ENCODE peak calls at places on chromosomes 6 and 20, in six cellular contexts. One of them, this sample, is unnamed.

GRCh38 chr6:32075781-32076494 is 33.2 kb downstream of the TNXB start:
- DNase-seq in PC-3: peak
- DNase-seq in HCT116: no peak
- DNase-seq in GM23248: peak
- DNase-seq in neural progenitor cell: no peak
- DNase-seq in SK-N-SH: no peak
- DNase-seq in this sample: no peak

GRCh38 chr6:138538390-138539031 is 39.2 kb upstream of the NHSL1 start:
- DNase-seq in PC-3: no peak
- DNase-seq in HCT116: no peak
- DNase-seq in GM23248: peak
- DNase-seq in neural progenitor cell: no peak
- DNase-seq in SK-N-SH: no peak
- DNase-seq in this sample: no peak

GRCh38 chr6:105900120-105900937 is 185.8 kb upstream of the PRDM1 start:
- DNase-seq in PC-3: no peak
- DNase-seq in HCT116: no peak
- DNase-seq in GM23248: peak
- DNase-seq in neural progenitor cell: no peak
- DNase-seq in SK-N-SH: no peak
- DNase-seq in this sample: no peak

GRCh38 chr6:9621276-9621675 is 793.6 kb downstream of the TFAP2A start:
- DNase-seq in PC-3: no peak
- DNase-seq in HCT116: no peak
- DNase-seq in GM23248: peak
- DNase-seq in neural progenitor cell: no peak
- DNase-seq in SK-N-SH: no peak
- DNase-seq in this sample: no peak

GRCh38 chr6:444653-445275 is 53.2 kb downstream of the IRF4 start:
- DNase-seq in PC-3: no peak
- DNase-seq in HCT116: no peak
- DNase-seq in GM23248: peak
- DNase-seq in neural progenitor cell: no peak
- DNase-seq in SK-N-SH: no peak
- DNase-seq in this sample: no peak

GRCh38 chr20:64168381-64169088 is 4.3 kb downstream of the MYT1 start:
- DNase-seq in PC-3: no peak
- DNase-seq in HCT116: no peak
- DNase-seq in GM23248: no peak
- DNase-seq in neural progenitor cell: no peak
- DNase-seq in SK-N-SH: peak
- DNase-seq in this sample: no peak

GRCh38 chr6:154471609-154472362 is 38.7 kb downstream of the CNKSR3 start:
- DNase-seq in PC-3: no peak
- DNase-seq in HCT116: no peak
- DNase-seq in GM23248: no peak
- DNase-seq in neural progenitor cell: no peak
- DNase-seq in SK-N-SH: no peak
- DNase-seq in this sample: no peak

GRCh38 chr6:148183776-148184175 is 158.9 kb upstream of the SASH1 start:
- DNase-seq in PC-3: no peak
- DNase-seq in HCT116: no peak
- DNase-seq in GM23248: no peak
- DNase-seq in neural progenitor cell: no peak
- DNase-seq in SK-N-SH: no peak
- DNase-seq in this sample: no peak

GRCh38 chr6:53932502-53932901 is 137.7 kb downstream of the LRRC1 start:
- DNase-seq in PC-3: no peak
- DNase-seq in HCT116: no peak
- DNase-seq in GM23248: no peak
- DNase-seq in neural progenitor cell: no peak
- DNase-seq in SK-N-SH: no peak
- DNase-seq in this sample: no peak

GRCh38 chr6:43274916-43275597 is 23.0 kb upstream of the SLC22A7 start:
- DNase-seq in PC-3: no peak
- DNase-seq in HCT116: no peak
- DNase-seq in GM23248: peak
- DNase-seq in neural progenitor cell: peak
- DNase-seq in SK-N-SH: peak
- DNase-seq in this sample: no peak

GRCh38 chr20:41992481-41992880 is 374.3 kb upstream of the CHD6 start:
- DNase-seq in PC-3: no peak
- DNase-seq in HCT116: no peak
- DNase-seq in GM23248: no peak
- DNase-seq in neural progenitor cell: no peak
- DNase-seq in SK-N-SH: no peak
- DNase-seq in this sample: no peak

GRCh38 chr6:3762852-3763251 is 11.3 kb upstream of the PXDC1 start:
- DNase-seq in PC-3: no peak
- DNase-seq in HCT116: no peak
- DNase-seq in GM23248: no peak
- DNase-seq in neural progenitor cell: no peak
- DNase-seq in SK-N-SH: no peak
- DNase-seq in this sample: no peak

GRCh38 chr6:49662877-49663231 is 26.2 kb upstream of the RHAG start:
- DNase-seq in PC-3: peak
- DNase-seq in HCT116: no peak
- DNase-seq in GM23248: no peak
- DNase-seq in neural progenitor cell: no peak
- DNase-seq in SK-N-SH: no peak
- DNase-seq in this sample: no peak

GRCh38 chr6:151914475-151914874 is 107.0 kb downstream of the ESR1 start:
- DNase-seq in PC-3: peak
- DNase-seq in HCT116: no peak
- DNase-seq in GM23248: peak
- DNase-seq in neural progenitor cell: no peak
- DNase-seq in SK-N-SH: no peak
- DNase-seq in this sample: no peak

GRCh38 chr6:31525932-31526591 is 2.7 kb upstream of the MCCD1 start:
- DNase-seq in PC-3: peak
- DNase-seq in HCT116: no peak
- DNase-seq in GM23248: peak
- DNase-seq in neural progenitor cell: no peak
- DNase-seq in SK-N-SH: no peak
- DNase-seq in this sample: no peak

GRCh38 chr20:63929071-63929470 is 27.1 kb downstream of the UCKL1 start:
- DNase-seq in PC-3: no peak
- DNase-seq in HCT116: no peak
- DNase-seq in GM23248: no peak
- DNase-seq in neural progenitor cell: no peak
- DNase-seq in SK-N-SH: no peak
- DNase-seq in this sample: no peak

GRCh38 chr6:127966616-127967015 is 65.8 kb upstream of the THEMIS start:
- DNase-seq in PC-3: no peak
- DNase-seq in HCT116: no peak
- DNase-seq in GM23248: no peak
- DNase-seq in neural progenitor cell: no peak
- DNase-seq in SK-N-SH: no peak
- DNase-seq in this sample: no peak

GRCh38 chr20:19692685-19693119 is 65.4 kb upstream of the RIN2 start:
- DNase-seq in PC-3: peak
- DNase-seq in HCT116: peak
- DNase-seq in GM23248: peak
- DNase-seq in neural progenitor cell: peak
- DNase-seq in SK-N-SH: peak
- DNase-seq in this sample: peak

GRCh38 chr20:23725102-23725501 is 25.6 kb downstream of the CST1 start:
- DNase-seq in PC-3: no peak
- DNase-seq in HCT116: no peak
- DNase-seq in GM23248: no peak
- DNase-seq in neural progenitor cell: no peak
- DNase-seq in SK-N-SH: no peak
- DNase-seq in this sample: no peak

GRCh38 chr6:18564775-18565174 is 177.6 kb downstream of the RNF144B start:
- DNase-seq in PC-3: no peak
- DNase-seq in HCT116: no peak
- DNase-seq in GM23248: no peak
- DNase-seq in neural progenitor cell: no peak
- DNase-seq in SK-N-SH: no peak
- DNase-seq in this sample: no peak

GRCh38 chr6:75934643-75935472 is 137.6 kb downstream of the IMPG1 start:
- DNase-seq in PC-3: peak
- DNase-seq in HCT116: peak
- DNase-seq in GM23248: peak
- DNase-seq in neural progenitor cell: peak
- DNase-seq in SK-N-SH: peak
- DNase-seq in this sample: peak

GRCh38 chr6:85574932-85575598 is 18.6 kb downstream of the SNX14 start:
- DNase-seq in PC-3: peak
- DNase-seq in HCT116: no peak
- DNase-seq in GM23248: peak
- DNase-seq in neural progenitor cell: no peak
- DNase-seq in SK-N-SH: no peak
- DNase-seq in this sample: no peak

GRCh38 chr6:75488026-75488425 is 5.6 kb downstream of the FILIP1 start:
- DNase-seq in PC-3: no peak
- DNase-seq in HCT116: no peak
- DNase-seq in GM23248: peak
- DNase-seq in neural progenitor cell: no peak
- DNase-seq in SK-N-SH: no peak
- DNase-seq in this sample: no peak

GRCh38 chr20:8404912-8405635 is 273.0 kb downstream of the PLCB1 start:
- DNase-seq in PC-3: no peak
- DNase-seq in HCT116: no peak
- DNase-seq in GM23248: no peak
- DNase-seq in neural progenitor cell: no peak
- DNase-seq in SK-N-SH: no peak
- DNase-seq in this sample: no peak

GRCh38 chr6:37205189-37205996 is 35.4 kb downstream of the PIM1 start:
- DNase-seq in PC-3: no peak
- DNase-seq in HCT116: no peak
- DNase-seq in GM23248: no peak
- DNase-seq in neural progenitor cell: no peak
- DNase-seq in SK-N-SH: no peak
- DNase-seq in this sample: no peak

GRCh38 chr20:63274381-63275228 is 2.0 kb downstream of the ARFGAP1 start:
- DNase-seq in PC-3: no peak
- DNase-seq in HCT116: no peak
- DNase-seq in GM23248: peak
- DNase-seq in neural progenitor cell: no peak
- DNase-seq in SK-N-SH: no peak
- DNase-seq in this sample: no peak

GRCh38 chr6:13776602-13777001 is 37.8 kb downstream of the MCUR1 start:
- DNase-seq in PC-3: no peak
- DNase-seq in HCT116: no peak
- DNase-seq in GM23248: no peak
- DNase-seq in neural progenitor cell: no peak
- DNase-seq in SK-N-SH: no peak
- DNase-seq in this sample: no peak

GRCh38 chr20:47011984-47012383 is 117.3 kb downstream of the EYA2 start:
- DNase-seq in PC-3: no peak
- DNase-seq in HCT116: no peak
- DNase-seq in GM23248: no peak
- DNase-seq in neural progenitor cell: no peak
- DNase-seq in SK-N-SH: no peak
- DNase-seq in this sample: no peak

GRCh38 chr20:50996901-50997830 is 25.7 kb downstream of the KCNG1 start:
- DNase-seq in PC-3: peak
- DNase-seq in HCT116: no peak
- DNase-seq in GM23248: peak
- DNase-seq in neural progenitor cell: no peak
- DNase-seq in SK-N-SH: no peak
- DNase-seq in this sample: no peak

GRCh38 chr6:38771111-38771694 is 56.1 kb downstream of the DNAH8 start:
- DNase-seq in PC-3: no peak
- DNase-seq in HCT116: no peak
- DNase-seq in GM23248: peak
- DNase-seq in neural progenitor cell: no peak
- DNase-seq in SK-N-SH: no peak
- DNase-seq in this sample: no peak

GRCh38 chr6:12769556-12770255 is 53.1 kb downstream of the PHACTR1 start:
- DNase-seq in PC-3: no peak
- DNase-seq in HCT116: no peak
- DNase-seq in GM23248: peak
- DNase-seq in neural progenitor cell: peak
- DNase-seq in SK-N-SH: no peak
- DNase-seq in this sample: no peak

GRCh38 chr6:28876702-28877101 is 47.1 kb downstream of the TRIM27 start:
- DNase-seq in PC-3: no peak
- DNase-seq in HCT116: no peak
- DNase-seq in GM23248: no peak
- DNase-seq in neural progenitor cell: no peak
- DNase-seq in SK-N-SH: no peak
- DNase-seq in this sample: peak

GRCh38 chr6:48144024-48144423 is 33.0 kb upstream of the PTCHD4 start:
- DNase-seq in PC-3: no peak
- DNase-seq in HCT116: no peak
- DNase-seq in GM23248: no peak
- DNase-seq in neural progenitor cell: no peak
- DNase-seq in SK-N-SH: no peak
- DNase-seq in this sample: no peak

GRCh38 chr6:5260661-5261544 is at the start of the genes FARS2 and LYRM4:
- DNase-seq in PC-3: peak
- DNase-seq in HCT116: peak
- DNase-seq in GM23248: peak
- DNase-seq in neural progenitor cell: peak
- DNase-seq in SK-N-SH: peak
- DNase-seq in this sample: peak
- TF ChIP-seq EZH2phosphoT487 in PC-3: no peak
- TF ChIP-seq EZH2phosphoT487 in HCT116: no peak
- TF ChIP-seq EZH2phosphoT487 in GM23248: no peak
- TF ChIP-seq EZH2phosphoT487 in neural progenitor cell: no peak
- TF ChIP-seq EZH2phosphoT487 in SK-N-SH: no peak
- TF ChIP-seq EZH2phosphoT487 in this sample: no peak

GRCh38 chr20:32470940-32471339 is 112.8 kb downstream of the ASXL1 start:
- DNase-seq in PC-3: no peak
- DNase-seq in HCT116: no peak
- DNase-seq in GM23248: no peak
- DNase-seq in neural progenitor cell: no peak
- DNase-seq in SK-N-SH: no peak
- DNase-seq in this sample: no peak
- H3K27ac ChIP-seq in PC-3: no peak
- H3K27ac ChIP-seq in HCT116: no peak
- H3K27ac ChIP-seq in GM23248: no peak
- H3K27ac ChIP-seq in neural progenitor cell: no peak
- H3K27ac ChIP-seq in SK-N-SH: peak
- H3K27ac ChIP-seq in this sample: no peak

DNA sequence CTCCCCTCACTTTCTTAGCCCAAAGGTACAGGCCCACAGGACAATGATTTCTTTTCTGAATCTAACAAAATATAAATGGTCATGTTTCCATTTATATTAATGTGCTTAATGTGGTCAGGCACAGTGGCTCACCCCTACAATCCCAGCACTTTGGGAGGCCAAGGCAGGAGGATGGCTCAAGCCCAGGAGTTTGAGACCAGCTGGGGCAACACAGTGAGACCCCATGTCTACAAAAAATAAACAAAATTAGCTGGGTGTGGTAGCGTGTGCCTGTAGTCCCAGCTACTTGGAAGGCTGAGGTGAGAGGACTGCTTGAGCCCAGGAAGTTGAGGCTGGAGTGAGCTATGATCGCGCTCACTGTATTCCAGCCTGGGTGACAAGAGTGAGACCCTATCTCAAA is 77.2 kb upstream of the TULP1 start:
- DNase-seq in PC-3: no peak
- DNase-seq in HCT116: no peak
- DNase-seq in GM23248: no peak
- DNase-seq in neural progenitor cell: no peak
- DNase-seq in SK-N-SH: no peak
- DNase-seq in this sample: no peak
- H3K9ac ChIP-seq in PC-3: no peak
- H3K9ac ChIP-seq in HCT116: no peak
- H3K9ac ChIP-seq in GM23248: no peak
- H3K9ac ChIP-seq in neural progenitor cell: no peak
- H3K9ac ChIP-seq in SK-N-SH: no peak
- H3K9ac ChIP-seq in this sample: no peak

GRCh38 chr20:4095639-4096038 is 80.3 kb upstream of the RNF24 start:
- DNase-seq in PC-3: no peak
- DNase-seq in HCT116: no peak
- DNase-seq in GM23248: no peak
- DNase-seq in neural progenitor cell: no peak
- DNase-seq in SK-N-SH: no peak
- DNase-seq in this sample: no peak
- TF ChIP-seq EZH2phosphoT487 in PC-3: no peak
- TF ChIP-seq EZH2phosphoT487 in HCT116: no peak
- TF ChIP-seq EZH2phosphoT487 in GM23248: no peak
- TF ChIP-seq EZH2phosphoT487 in neural progenitor cell: no peak
- TF ChIP-seq EZH2phosphoT487 in SK-N-SH: no peak
- TF ChIP-seq EZH2phosphoT487 in this sample: no peak

This sample was measured in MM.1S.